ENCODE peak calls at places on chromosomes 7 and 10, in seven cellular contexts. Y is GM12865, W is AG10803, E is NB4, Q is mucosa of descending colon, L is cardiac fibroblast, G is ovary. R is an unnamed sample.

GRCh38 chr10:3525832-3526449 is 259.1 kb downstream of the KLF6 start:
- DNase-seq in W (peak), Q (no peak), E (peak), Y (no peak), L (peak), G (no peak), R (peak)

GRCh38 chr10:97519342-97519741 is 20.6 kb downstream of the UBTD1 start:
- DNase-seq in E (peak), G (no peak), L (no peak), W (no peak), Y (no peak), Q (no peak), R (no peak)

GRCh38 chr10:121113385-121113696 is 262.2 kb downstream of the WDR11 start:
- DNase-seq in E (no peak), Y (no peak), G (no peak), L (no peak), Q (no peak), W (no peak), R (no peak)

GRCh38 chr10:84397735-84398144 is 69.4 kb downstream of the CCSER2 start:
- DNase-seq in G (no peak), Y (peak), W (no peak), E (no peak), Q (no peak), L (no peak), R (no peak)

GRCh38 chr7:84040365-84040764 is 154.2 kb downstream of the SEMA3A start:
- DNase-seq in E (no peak), Y (no peak), W (no peak), Q (no peak), G (no peak), L (no peak), R (no peak)

GRCh38 chr10:18400201-18400910 is 251.0 kb downstream of the NSUN6 start:
- DNase-seq in Q (peak), W (no peak), E (no peak), L (no peak), Y (peak), G (no peak), R (no peak)

GRCh38 chr7:711093-711966 is 15.2 kb upstream of the DNAAF5 start:
- DNase-seq in Y (no peak), G (peak), W (no peak), L (peak), Q (no peak), E (no peak), R (no peak)

GRCh38 chr7:44383566-44383965 is 58.2 kb upstream of the CAMK2B start:
- DNase-seq in L (peak), Y (no peak), G (no peak), Q (no peak), W (peak), E (no peak), R (peak)

GRCh38 chr10:126634915-126635314 is 35.6 kb downstream of the C10orf90 start:
- DNase-seq in W (no peak), Y (no peak), E (no peak), L (no peak), Q (no peak), G (no peak), R (peak)

GRCh38 chr7:73423519-73424485 is 9.8 kb upstream of the FZD9 start:
- DNase-seq in Q (no peak), W (no peak), Y (peak), E (no peak), L (peak), G (no peak), R (no peak)

GRCh38 chr10:131891196-131891928 is 9.4 kb upstream of the PPP2R2D start:
- DNase-seq in E (peak), Q (no peak), L (no peak), G (no peak), Y (no peak), W (no peak), R (no peak)

GRCh38 chr7:1940402-1940786 is 270.3 kb downstream of the ELFN1 start:
- DNase-seq in Y (peak), E (peak), G (no peak), Q (peak), W (peak), L (peak), R (no peak)

GRCh38 chr10:14736600-14737081 is 38.1 kb downstream of the FAM107B start:
- DNase-seq in Y (peak), E (peak), G (no peak), Q (no peak), L (peak), W (peak), R (no peak)

GRCh38 chr7:14195079-14195478 is 205.6 kb upstream of the ETV1 start:
- DNase-seq in Q (no peak), E (no peak), W (no peak), L (no peak), Y (no peak), G (no peak), R (no peak)

GRCh38 chr7:41916450-41916927 is 213.6 kb upstream of the INHBA start:
- DNase-seq in W (peak), G (no peak), Y (no peak), Q (no peak), E (no peak), L (peak), R (peak)

GRCh38 chr10:107091126-107091525 is 73.4 kb downstream of the SORCS1 start:
- DNase-seq in Y (no peak), W (no peak), Q (no peak), E (no peak), G (no peak), L (no peak), R (no peak)

GRCh38 chr10:14478639-14479038 is 147.9 kb upstream of the FRMD4A start:
- DNase-seq in G (peak), Q (no peak), W (peak), E (peak), L (peak), Y (peak), R (no peak)

GRCh38 chr7:73852500-73852899 is 8.5 kb upstream of the TMEM270 start:
- DNase-seq in E (no peak), Y (no peak), L (no peak), G (no peak), Q (peak), W (no peak), R (no peak)

GRCh38 chr7:79933144-79933543 is 201.5 kb upstream of the GNAI1 start:
- DNase-seq in E (no peak), W (peak), Y (no peak), G (no peak), L (peak), Q (no peak), R (peak)

GRCh38 chr10:102310356-102311024 is 65.2 kb downstream of the GBF1 start:
- DNase-seq in G (no peak), Q (no peak), E (no peak), Y (no peak), L (peak), W (peak), R (no peak)

GRCh38 chr7:36964297-36964696 is 240.0 kb upstream of the AOAH start:
- DNase-seq in W (no peak), Y (no peak), G (no peak), E (no peak), Q (no peak), L (no peak), R (no peak)

GRCh38 chr10:73263948-73264347 is 11.5 kb upstream of the MRPS16 start:
- DNase-seq in L (peak), Q (no peak), G (no peak), E (peak), Y (peak), W (peak), R (peak)

GRCh38 chr10:14116837-14117236 is 213.9 kb downstream of the FRMD4A start:
- DNase-seq in Q (no peak), G (no peak), W (no peak), L (no peak), Y (no peak), E (no peak), R (no peak)

GRCh38 chr10:132602610-132603009 is 65.0 kb downstream of the INPP5A start:
- DNase-seq in Y (no peak), E (no peak), L (no peak), W (no peak), G (no peak), Q (no peak), R (no peak)

GRCh38 chr10:112775892-112776679 is 174.0 kb upstream of the TCF7L2 start:
- DNase-seq in E (no peak), L (no peak), Q (no peak), W (no peak), G (no peak), Y (no peak), R (no peak)

DNA sequence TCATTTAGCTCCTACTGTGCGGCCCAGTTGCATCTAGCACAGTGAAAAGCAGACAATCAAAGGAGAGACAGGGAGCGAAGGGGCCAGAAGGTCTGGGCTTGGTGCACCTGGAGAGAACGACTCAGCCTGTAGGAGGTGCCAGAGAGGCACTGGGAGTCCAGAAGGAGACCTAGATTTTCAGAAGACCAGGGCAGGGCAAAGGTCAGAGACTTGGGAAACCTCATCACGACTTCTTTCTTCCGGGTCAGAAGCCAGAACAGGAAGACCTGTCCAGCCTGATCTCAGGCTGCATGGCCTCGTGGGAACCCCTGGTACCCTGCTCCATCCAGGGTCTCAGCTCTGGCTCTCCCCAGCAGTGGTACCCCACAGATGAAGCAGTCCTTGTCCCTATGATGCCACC is 5.2 kb downstream of the AGAP3 start:
- DNase-seq in E (peak), Y (peak), L (no peak), Q (peak), G (no peak), W (no peak), R (no peak)
- TF ChIP-seq CTCF in E (peak), Y (peak), L (peak), Q (peak), G (no peak), W (peak), R (peak)

GRCh38 chr10:79347894-79348639 is 798 bp downstream of the PPIF start:
- DNase-seq in L (peak), Q (peak), W (peak), E (peak), Y (peak), G (peak), R (peak)

GRCh38 chr10:79347226-79347893 is at the start of gene PPIF:
- DNase-seq in W (peak), E (peak), G (peak), Y (peak), Q (peak), L (peak), R (peak)

GRCh38 chr10:79346012-79346340 is 1.3 kb upstream of the PPIF start:
- DNase-seq in L (no peak), G (peak), Q (no peak), E (no peak), W (no peak), Y (no peak), R (no peak)

GRCh38 chr10:79345241-79346011 is 1.8 kb upstream of the PPIF start:
- DNase-seq in Q (no peak), L (peak), E (peak), Y (no peak), G (peak), W (no peak), R (no peak)

DNA sequence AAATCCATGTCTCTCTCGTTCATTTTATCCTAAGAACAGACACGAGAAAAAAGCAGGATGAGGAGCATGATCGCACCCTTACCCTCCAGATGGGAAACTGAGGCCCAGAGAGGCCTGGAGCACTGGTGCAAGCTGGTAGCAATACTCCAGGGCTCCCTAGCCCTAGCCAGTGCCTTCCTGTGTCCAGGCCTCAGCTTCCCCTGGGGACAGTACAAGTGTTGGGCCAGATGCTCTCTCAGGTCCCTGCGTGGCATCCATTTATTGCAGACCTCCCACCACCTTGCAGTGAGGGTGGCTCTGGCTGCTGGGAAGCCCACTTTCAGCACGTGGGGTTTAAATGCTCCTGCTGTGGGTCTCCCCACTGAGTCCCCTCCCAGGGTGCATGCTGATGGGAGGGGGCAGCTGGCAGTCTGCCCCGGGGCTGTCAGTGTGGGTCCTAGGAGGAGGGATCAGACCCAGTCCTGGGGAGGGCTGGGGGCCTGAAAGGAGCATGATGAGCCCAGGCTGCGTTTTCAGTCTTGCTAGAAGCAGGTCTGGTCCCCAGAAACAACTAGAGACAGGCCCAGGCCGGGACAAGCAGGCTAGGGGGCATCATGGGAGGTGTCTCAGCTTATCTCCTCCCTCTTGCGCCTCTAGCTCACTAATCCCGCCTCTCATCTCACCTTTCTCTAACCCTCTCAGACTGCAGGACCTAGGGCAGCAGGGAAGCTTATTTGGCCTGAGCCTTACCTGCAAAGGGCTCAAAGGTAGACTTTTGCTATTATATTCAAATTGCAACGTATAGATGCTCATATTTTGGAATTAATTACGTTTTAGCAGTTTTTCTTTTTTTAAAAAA is 662 bp upstream of the PPIF start:
- DNase-seq in E (no peak), W (no peak), G (peak), Q (no peak), Y (peak), L (no peak), R (no peak)
- H3K4me3 ChIP-seq in E (peak), W (no peak), G (no peak), Q (no peak), Y (peak), L (no peak), R (no peak)

DNA sequence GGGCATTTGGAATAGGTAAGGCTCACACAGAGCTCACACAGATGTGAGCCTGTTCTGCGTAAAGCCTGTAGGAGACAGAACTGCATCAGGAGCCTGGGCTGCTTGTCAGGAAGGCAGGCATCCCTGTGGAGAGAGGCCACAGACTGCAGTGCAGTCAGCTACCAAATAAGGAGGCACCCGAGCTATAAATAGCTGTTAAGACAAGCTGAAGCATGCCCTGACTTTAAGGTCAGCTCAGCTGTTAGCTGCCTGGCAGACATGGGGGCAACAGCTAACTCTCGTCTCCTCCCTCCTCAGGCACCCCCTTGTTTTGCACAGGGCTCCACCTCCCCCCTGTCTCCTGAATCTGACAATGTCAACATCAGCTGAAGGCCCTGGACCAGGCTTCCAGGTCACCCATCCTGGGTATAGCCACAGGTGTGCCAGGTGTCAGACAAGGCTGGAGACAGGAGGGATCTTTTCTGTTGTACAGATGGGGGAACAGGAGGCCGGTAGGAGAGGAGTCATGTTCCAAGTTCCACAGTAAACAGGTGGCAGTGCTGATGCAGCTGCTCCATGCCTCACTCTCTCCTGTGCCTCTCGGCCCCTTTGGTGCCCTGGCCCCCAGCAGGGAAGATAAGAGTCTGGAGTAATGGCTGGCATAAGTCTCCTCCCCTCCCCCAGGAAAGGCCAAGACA is 27.6 kb upstream of the MKRN1 start:
- DNase-seq in L (peak), Q (no peak), Y (peak), W (peak), E (no peak), G (no peak), R (peak)
- TF ChIP-seq CTCF in L (no peak), Q (no peak), Y (no peak), W (peak), E (no peak), G (no peak), R (peak)

DNA sequence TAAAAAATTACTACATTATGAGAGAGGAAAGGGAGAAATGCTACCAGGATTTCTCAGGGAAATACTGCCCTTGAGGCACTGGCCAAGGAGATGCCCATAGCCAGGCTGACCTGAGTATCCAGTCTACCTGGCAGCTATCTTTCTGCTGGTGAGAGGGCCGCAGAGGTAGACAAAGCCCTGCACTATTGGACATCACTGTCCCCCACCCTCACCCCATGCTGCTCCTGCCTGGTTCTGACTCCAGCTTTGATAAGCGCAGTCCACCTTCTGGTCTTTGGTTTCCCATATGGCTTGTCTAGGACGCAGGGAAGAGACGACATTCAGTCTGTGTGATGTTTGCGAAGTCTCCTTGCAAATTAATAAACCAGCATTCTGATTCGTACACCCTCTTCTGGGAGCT is 3.7 kb downstream of the ITPRIP start:
- DNase-seq in E (no peak), G (peak), W (no peak), Q (no peak), L (no peak), Y (no peak), R (no peak)
- H3K4me3 ChIP-seq in E (no peak), G (no peak), W (no peak), Q (no peak), L (no peak), Y (no peak), R (no peak)

GRCh38 chr7:108000875-108001758 is 1.8 kb downstream of the LAMB1 start:
- DNase-seq in E (no peak), G (peak), Y (no peak), Q (peak), L (peak), W (no peak), R (no peak)
- TF ChIP-seq CTCF in E (no peak), G (no peak), Y (no peak), Q (no peak), L (peak), W (no peak), R (peak)

GRCh38 chr10:86956195-86956840 is 1.1 kb downstream of the MMRN2 start:
- DNase-seq in Y (no peak), G (no peak), L (no peak), W (no peak), Q (no peak), E (no peak), R (no peak)

GRCh38 chr10:86955501-86956194 is 1.8 kb downstream of the MMRN2 start:
- DNase-seq in Y (no peak), W (no peak), L (no peak), Q (no peak), E (no peak), G (no peak), R (no peak)

GRCh38 chr10:86953747-86954680 is 3.4 kb downstream of the MMRN2 start:
- DNase-seq in E (no peak), Q (no peak), Y (no peak), W (peak), L (peak), G (peak), R (no peak)

GRCh38 chr10:86956841-86957448 is 470 bp downstream of the MMRN2 start:
- DNase-seq in L (no peak), G (no peak), W (no peak), E (no peak), Q (no peak), Y (no peak), R (no peak)

DNA sequence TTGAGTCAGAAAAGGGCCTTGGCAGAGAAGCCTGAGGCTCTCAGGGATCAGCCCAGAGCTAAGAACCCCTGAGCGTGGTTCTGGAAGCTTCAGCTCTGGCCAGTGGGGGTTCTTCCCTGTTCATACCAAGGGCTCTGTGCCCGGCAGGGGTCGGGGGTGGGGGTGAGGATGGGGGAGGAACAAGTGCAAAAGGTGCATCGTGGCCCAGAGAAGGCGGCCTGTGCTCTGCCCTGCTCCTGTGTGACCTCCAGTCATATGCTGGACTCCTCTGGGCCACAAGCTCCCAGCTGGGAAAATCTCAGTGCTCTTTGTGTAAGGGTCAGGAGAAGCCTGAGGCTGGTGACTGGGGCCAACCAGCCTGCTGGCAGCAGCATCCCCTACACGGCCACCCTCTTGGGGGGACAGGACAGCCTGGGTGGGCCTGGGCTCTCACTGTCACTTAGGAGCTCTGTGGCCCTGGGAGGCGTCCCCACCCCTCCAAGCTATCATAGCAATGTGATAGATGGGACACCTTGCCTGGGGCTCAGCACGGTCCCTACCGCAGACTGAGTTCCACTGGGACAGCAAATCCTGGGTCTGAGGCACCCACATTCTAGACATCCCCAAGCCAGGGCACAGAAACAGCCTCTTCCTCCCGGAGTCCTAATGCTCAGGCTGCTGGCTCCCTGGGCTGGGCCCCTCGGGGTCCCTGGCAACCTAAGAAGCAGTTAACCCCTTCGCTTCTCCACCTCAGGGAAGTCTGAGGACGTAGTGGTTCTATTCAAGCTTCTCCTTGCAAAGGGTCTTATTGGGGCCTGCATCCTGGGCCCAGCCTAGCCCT is 2.5 kb downstream of the MMRN2 start:
- DNase-seq in E (no peak), L (no peak), W (no peak), Y (no peak), Q (no peak), G (no peak), R (no peak)
- H3K4me3 ChIP-seq in E (no peak), L (no peak), W (no peak), Y (no peak), Q (no peak), G (no peak), R (no peak)

DNA sequence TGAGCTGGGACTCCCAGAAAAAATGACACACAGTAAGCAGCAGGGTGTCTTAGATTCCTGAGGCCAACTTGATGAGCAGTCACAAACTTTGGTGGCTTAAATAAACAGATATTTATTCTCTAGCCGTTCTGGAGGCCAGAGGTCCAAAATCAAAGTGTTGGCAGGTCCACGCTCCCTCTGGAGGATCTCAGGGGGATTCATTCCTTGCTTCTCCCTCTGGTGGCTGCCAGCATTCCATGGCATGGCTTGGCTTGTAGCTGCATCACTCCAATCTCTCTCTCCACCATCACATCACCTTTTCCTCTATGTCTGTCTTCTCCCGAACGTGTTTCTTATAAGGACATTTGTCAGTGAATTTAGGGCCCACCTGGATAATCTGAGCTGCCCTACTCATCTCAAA is 98.4 kb downstream of the OSBPL3 start:
- DNase-seq in Y (no peak), W (no peak), G (no peak), L (no peak), E (no peak), Q (no peak), R (no peak)
- TF ChIP-seq CTCF in Y (no peak), W (no peak), G (no peak), L (no peak), E (no peak), Q (no peak), R (peak)

R was measured in AG09309.